ENCODE peak calls at places on chromosome X, in eight cellular contexts. One of them, this sample, is unnamed.

GRCh38 chrX:1451676-1452496 is 823 bp downstream of the ASMTL start:
- DNase-seq in GM12864: no peak
- DNase-seq in A549: no peak
- DNase-seq in EH: no peak
- DNase-seq in GM23248: no peak
- DNase-seq in NCI-H345: no peak
- DNase-seq in stimulated activated CD4-positive, alpha-beta T cell treated with anti-CD3 and anti-CD28 coated beads, Interleukin-12 subunit alpha, Interleukin-12 subunit beta, amount 100 ng/mL, for 4 hours: no peak
- DNase-seq in stimulated activated CD8-positive, alpha-beta memory T cell treated with anti-CD3 and anti-CD28 coated beads, Interleukin-7, amount 100 ng/mL, for 1 hour: no peak
- DNase-seq in this sample: no peak

GRCh38 chrX:131217878-131218486 is 71.1 kb downstream of the IGSF1 start:
- DNase-seq in A549: no peak
- DNase-seq in EH: no peak
- DNase-seq in GM23248: no peak
- DNase-seq in NCI-H345: no peak
- DNase-seq in GM12864: no peak
- DNase-seq in stimulated activated CD8-positive, alpha-beta memory T cell treated with anti-CD3 and anti-CD28 coated beads, Interleukin-7, amount 100 ng/mL, for 1 hour: no peak
- DNase-seq in stimulated activated CD4-positive, alpha-beta T cell treated with anti-CD3 and anti-CD28 coated beads, Interleukin-12 subunit alpha, Interleukin-12 subunit beta, amount 100 ng/mL, for 4 hours: no peak
- DNase-seq in this sample: no peak

GRCh38 chrX:52933976-52934703 is 24.2 kb downstream of the FAM156A start:
- DNase-seq in NCI-H345: no peak
- DNase-seq in stimulated activated CD4-positive, alpha-beta T cell treated with anti-CD3 and anti-CD28 coated beads, Interleukin-12 subunit alpha, Interleukin-12 subunit beta, amount 100 ng/mL, for 4 hours: no peak
- DNase-seq in A549: no peak
- DNase-seq in GM23248: no peak
- DNase-seq in EH: no peak
- DNase-seq in GM12864: no peak
- DNase-seq in stimulated activated CD8-positive, alpha-beta memory T cell treated with anti-CD3 and anti-CD28 coated beads, Interleukin-7, amount 100 ng/mL, for 1 hour: no peak
- DNase-seq in this sample: peak

GRCh38 chrX:153703036-153703370 is 15.3 kb downstream of the SLC6A8 start:
- DNase-seq in NCI-H345: no peak
- DNase-seq in stimulated activated CD4-positive, alpha-beta T cell treated with anti-CD3 and anti-CD28 coated beads, Interleukin-12 subunit alpha, Interleukin-12 subunit beta, amount 100 ng/mL, for 4 hours: no peak
- DNase-seq in A549: no peak
- DNase-seq in GM12864: no peak
- DNase-seq in GM23248: no peak
- DNase-seq in EH: no peak
- DNase-seq in stimulated activated CD8-positive, alpha-beta memory T cell treated with anti-CD3 and anti-CD28 coated beads, Interleukin-7, amount 100 ng/mL, for 1 hour: no peak
- DNase-seq in this sample: no peak

GRCh38 chrX:29852767-29853166 is 362.6 kb upstream of the MAGEB2 start:
- DNase-seq in GM12864: no peak
- DNase-seq in EH: no peak
- DNase-seq in A549: no peak
- DNase-seq in NCI-H345: no peak
- DNase-seq in stimulated activated CD8-positive, alpha-beta memory T cell treated with anti-CD3 and anti-CD28 coated beads, Interleukin-7, amount 100 ng/mL, for 1 hour: no peak
- DNase-seq in stimulated activated CD4-positive, alpha-beta T cell treated with anti-CD3 and anti-CD28 coated beads, Interleukin-12 subunit alpha, Interleukin-12 subunit beta, amount 100 ng/mL, for 4 hours: no peak
- DNase-seq in GM23248: peak
- DNase-seq in this sample: no peak

GRCh38 chrX:323721-324628 is 5.4 kb upstream of the GTPBP6 start:
- DNase-seq in stimulated activated CD8-positive, alpha-beta memory T cell treated with anti-CD3 and anti-CD28 coated beads, Interleukin-7, amount 100 ng/mL, for 1 hour: no peak
- DNase-seq in NCI-H345: no peak
- DNase-seq in EH: peak
- DNase-seq in GM12864: no peak
- DNase-seq in stimulated activated CD4-positive, alpha-beta T cell treated with anti-CD3 and anti-CD28 coated beads, Interleukin-12 subunit alpha, Interleukin-12 subunit beta, amount 100 ng/mL, for 4 hours: no peak
- DNase-seq in A549: peak
- DNase-seq in GM23248: peak
- DNase-seq in this sample: peak

GRCh38 chrX:65017464-65017863 is 41.2 kb upstream of the ZC4H2 start:
- DNase-seq in EH: no peak
- DNase-seq in GM12864: no peak
- DNase-seq in NCI-H345: no peak
- DNase-seq in stimulated activated CD4-positive, alpha-beta T cell treated with anti-CD3 and anti-CD28 coated beads, Interleukin-12 subunit alpha, Interleukin-12 subunit beta, amount 100 ng/mL, for 4 hours: no peak
- DNase-seq in stimulated activated CD8-positive, alpha-beta memory T cell treated with anti-CD3 and anti-CD28 coated beads, Interleukin-7, amount 100 ng/mL, for 1 hour: no peak
- DNase-seq in GM23248: no peak
- DNase-seq in A549: no peak
- DNase-seq in this sample: no peak

GRCh38 chrX:68183612-68184214 is 249.6 kb downstream of the OPHN1 start:
- DNase-seq in EH: peak
- DNase-seq in GM23248: peak
- DNase-seq in A549: peak
- DNase-seq in GM12864: no peak
- DNase-seq in stimulated activated CD8-positive, alpha-beta memory T cell treated with anti-CD3 and anti-CD28 coated beads, Interleukin-7, amount 100 ng/mL, for 1 hour: no peak
- DNase-seq in stimulated activated CD4-positive, alpha-beta T cell treated with anti-CD3 and anti-CD28 coated beads, Interleukin-12 subunit alpha, Interleukin-12 subunit beta, amount 100 ng/mL, for 4 hours: no peak
- DNase-seq in NCI-H345: no peak
- DNase-seq in this sample: peak

GRCh38 chrX:9153299-9153698 is 119.4 kb upstream of the FAM9B start:
- DNase-seq in A549: peak
- DNase-seq in GM23248: peak
- DNase-seq in GM12864: no peak
- DNase-seq in NCI-H345: no peak
- DNase-seq in stimulated activated CD4-positive, alpha-beta T cell treated with anti-CD3 and anti-CD28 coated beads, Interleukin-12 subunit alpha, Interleukin-12 subunit beta, amount 100 ng/mL, for 4 hours: no peak
- DNase-seq in EH: peak
- DNase-seq in stimulated activated CD8-positive, alpha-beta memory T cell treated with anti-CD3 and anti-CD28 coated beads, Interleukin-7, amount 100 ng/mL, for 1 hour: no peak
- DNase-seq in this sample: peak

GRCh38 chrX:123731258-123731986 is 1.4 kb downstream of the THOC2 start:
- DNase-seq in GM23248: peak
- DNase-seq in stimulated activated CD4-positive, alpha-beta T cell treated with anti-CD3 and anti-CD28 coated beads, Interleukin-12 subunit alpha, Interleukin-12 subunit beta, amount 100 ng/mL, for 4 hours: peak
- DNase-seq in stimulated activated CD8-positive, alpha-beta memory T cell treated with anti-CD3 and anti-CD28 coated beads, Interleukin-7, amount 100 ng/mL, for 1 hour: no peak
- DNase-seq in A549: no peak
- DNase-seq in NCI-H345: no peak
- DNase-seq in EH: peak
- DNase-seq in GM12864: no peak
- DNase-seq in this sample: peak

GRCh38 chrX:28177202-28177601 is 196.0 kb upstream of the DCAF8L1 start:
- DNase-seq in A549: peak
- DNase-seq in stimulated activated CD4-positive, alpha-beta T cell treated with anti-CD3 and anti-CD28 coated beads, Interleukin-12 subunit alpha, Interleukin-12 subunit beta, amount 100 ng/mL, for 4 hours: no peak
- DNase-seq in EH: no peak
- DNase-seq in stimulated activated CD8-positive, alpha-beta memory T cell treated with anti-CD3 and anti-CD28 coated beads, Interleukin-7, amount 100 ng/mL, for 1 hour: no peak
- DNase-seq in GM23248: no peak
- DNase-seq in GM12864: no peak
- DNase-seq in NCI-H345: no peak
- DNase-seq in this sample: no peak